ENCODE peak calls at places on chromosomes 4 and X, in eight cellular contexts. One of them, this sample, is unnamed. For H3K4me1, the result is how much of the 10 kb centered on the place peaks cover.

GRCh38 chr4:1793940-1794808 is 1.1 kb downstream of the FGFR3 start:
- DNase-seq in PC-3: no peak
- DNase-seq in fibroblast of lung: no peak
- DNase-seq in mesenchymal stem cell: peak
- DNase-seq in sigmoid colon: no peak
- DNase-seq in K562: no peak
- DNase-seq in cardiac muscle cell: peak
- DNase-seq in body of pancreas: no peak
- DNase-seq in this sample: no peak

GRCh38 chrX:129738466-129739308 is at the start of gene XPNPEP2:
- DNase-seq in PC-3: no peak
- DNase-seq in fibroblast of lung: peak
- DNase-seq in mesenchymal stem cell: no peak
- DNase-seq in sigmoid colon: peak
- DNase-seq in K562: no peak
- DNase-seq in cardiac muscle cell: no peak
- DNase-seq in body of pancreas: no peak
- DNase-seq in this sample: no peak

GRCh38 chrX:70960728-70961127 is 29.8 kb upstream of the SLC7A3 start:
- DNase-seq in PC-3: peak
- DNase-seq in fibroblast of lung: no peak
- DNase-seq in mesenchymal stem cell: no peak
- DNase-seq in sigmoid colon: no peak
- DNase-seq in K562: no peak
- DNase-seq in cardiac muscle cell: no peak
- DNase-seq in body of pancreas: no peak
- DNase-seq in this sample: no peak

GRCh38 chrX:105608745-105609144 is 213.6 kb upstream of the NRK start:
- DNase-seq in PC-3: peak
- DNase-seq in fibroblast of lung: peak
- DNase-seq in mesenchymal stem cell: peak
- DNase-seq in sigmoid colon: no peak
- DNase-seq in K562: no peak
- DNase-seq in cardiac muscle cell: no peak
- DNase-seq in body of pancreas: no peak
- DNase-seq in this sample: no peak

GRCh38 chrX:53481816-53482485 is 47.8 kb upstream of the HSD17B10 start:
- DNase-seq in PC-3: peak
- DNase-seq in fibroblast of lung: peak
- DNase-seq in mesenchymal stem cell: peak
- DNase-seq in sigmoid colon: peak
- DNase-seq in K562: peak
- DNase-seq in cardiac muscle cell: peak
- DNase-seq in body of pancreas: peak
- DNase-seq in this sample: peak

GRCh38 chrX:37755073-37755472 is 24.8 kb upstream of the CYBB start:
- DNase-seq in PC-3: no peak
- DNase-seq in fibroblast of lung: no peak
- DNase-seq in mesenchymal stem cell: no peak
- DNase-seq in sigmoid colon: no peak
- DNase-seq in K562: no peak
- DNase-seq in cardiac muscle cell: no peak
- DNase-seq in body of pancreas: no peak
- DNase-seq in this sample: no peak

GRCh38 chr4:4333265-4333706 is 43.2 kb downstream of the ZBTB49 start:
- DNase-seq in PC-3: peak
- DNase-seq in fibroblast of lung: peak
- DNase-seq in mesenchymal stem cell: peak
- DNase-seq in sigmoid colon: peak
- DNase-seq in K562: no peak
- DNase-seq in cardiac muscle cell: no peak
- DNase-seq in body of pancreas: no peak
- DNase-seq in this sample: no peak

GRCh38 chr4:123114084-123114914 is 191.9 kb upstream of the NUDT6 start:
- DNase-seq in PC-3: no peak
- DNase-seq in fibroblast of lung: no peak
- DNase-seq in mesenchymal stem cell: no peak
- DNase-seq in sigmoid colon: no peak
- DNase-seq in K562: no peak
- DNase-seq in cardiac muscle cell: no peak
- DNase-seq in body of pancreas: no peak
- DNase-seq in this sample: peak

GRCh38 chr4:84031401-84031800 is 467.7 kb downstream of the NKX6-1 start:
- DNase-seq in PC-3: no peak
- DNase-seq in fibroblast of lung: no peak
- DNase-seq in mesenchymal stem cell: no peak
- DNase-seq in sigmoid colon: no peak
- DNase-seq in K562: no peak
- DNase-seq in cardiac muscle cell: no peak
- DNase-seq in body of pancreas: no peak
- DNase-seq in this sample: no peak

GRCh38 chrX:54920610-54921426 is at the start of gene TRO:
- DNase-seq in PC-3: no peak
- DNase-seq in fibroblast of lung: peak
- DNase-seq in mesenchymal stem cell: peak
- DNase-seq in sigmoid colon: no peak
- DNase-seq in K562: no peak
- DNase-seq in cardiac muscle cell: peak
- DNase-seq in body of pancreas: no peak
- DNase-seq in this sample: no peak

GRCh38 chr4:128565565-128566186 is 243.8 kb upstream of the JADE1 start:
- DNase-seq in PC-3: peak
- DNase-seq in fibroblast of lung: peak
- DNase-seq in mesenchymal stem cell: peak
- DNase-seq in sigmoid colon: peak
- DNase-seq in K562: no peak
- DNase-seq in cardiac muscle cell: peak
- DNase-seq in body of pancreas: peak
- DNase-seq in this sample: peak

GRCh38 chrX:44400588-44400987 is 57.1 kb upstream of the EFHC2 start:
- DNase-seq in PC-3: peak
- DNase-seq in fibroblast of lung: peak
- DNase-seq in mesenchymal stem cell: peak
- DNase-seq in sigmoid colon: no peak
- DNase-seq in K562: no peak
- DNase-seq in cardiac muscle cell: no peak
- DNase-seq in body of pancreas: no peak
- DNase-seq in this sample: no peak

GRCh38 chrX:22323541-22323940 is 50.8 kb downstream of the CBLL2 start:
- DNase-seq in PC-3: peak
- DNase-seq in fibroblast of lung: peak
- DNase-seq in mesenchymal stem cell: peak
- DNase-seq in sigmoid colon: no peak
- DNase-seq in K562: no peak
- DNase-seq in cardiac muscle cell: no peak
- DNase-seq in body of pancreas: no peak
- DNase-seq in this sample: no peak

GRCh38 chrX:103464774-103465117 is 54.5 kb downstream of the RAB40A start:
- DNase-seq in PC-3: peak
- DNase-seq in fibroblast of lung: peak
- DNase-seq in mesenchymal stem cell: peak
- DNase-seq in sigmoid colon: peak
- DNase-seq in K562: peak
- DNase-seq in cardiac muscle cell: peak
- DNase-seq in body of pancreas: peak
- DNase-seq in this sample: peak

GRCh38 chrX:151009582-151009981 is 26.4 kb downstream of the HMGB3 start:
- DNase-seq in PC-3: no peak
- DNase-seq in fibroblast of lung: no peak
- DNase-seq in mesenchymal stem cell: no peak
- DNase-seq in sigmoid colon: no peak
- DNase-seq in K562: no peak
- DNase-seq in cardiac muscle cell: no peak
- DNase-seq in body of pancreas: no peak
- DNase-seq in this sample: no peak

GRCh38 chr4:180101348-180102083 is 2141.7 kb upstream of the TENM3 start:
- DNase-seq in PC-3: no peak
- DNase-seq in fibroblast of lung: no peak
- DNase-seq in mesenchymal stem cell: no peak
- DNase-seq in sigmoid colon: no peak
- DNase-seq in K562: no peak
- DNase-seq in cardiac muscle cell: no peak
- DNase-seq in body of pancreas: no peak
- DNase-seq in this sample: no peak

DNA sequence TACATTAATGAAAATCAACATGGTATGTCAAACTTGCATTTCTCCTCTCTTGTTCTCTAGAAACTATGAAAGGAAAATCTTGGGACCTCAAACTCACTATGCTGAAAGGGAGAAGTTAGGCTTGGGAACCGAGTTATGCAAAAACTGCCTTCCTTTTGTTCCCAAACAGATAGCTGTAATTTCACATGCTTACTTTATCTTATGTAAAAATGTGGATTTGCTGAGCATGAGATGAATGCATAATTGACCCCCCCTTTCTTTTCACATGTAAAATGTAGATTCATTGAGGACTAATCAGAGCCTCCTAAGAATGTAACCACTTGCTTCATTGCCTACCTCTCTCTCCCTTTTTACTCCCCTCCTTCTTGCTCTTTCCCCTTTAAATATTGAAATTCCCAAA is 18.1 kb downstream of the TBC1D9 start:
- DNase-seq in PC-3: no peak
- DNase-seq in fibroblast of lung: no peak
- DNase-seq in mesenchymal stem cell: no peak
- DNase-seq in sigmoid colon: no peak
- DNase-seq in K562: no peak
- DNase-seq in cardiac muscle cell: no peak
- DNase-seq in body of pancreas: no peak
- DNase-seq in this sample: no peak
- H3K4me1 ChIP-seq in PC-3: under half
- H3K4me1 ChIP-seq in fibroblast of lung: under half
- H3K4me1 ChIP-seq in mesenchymal stem cell: under half
- H3K4me1 ChIP-seq in sigmoid colon: under half
- H3K4me1 ChIP-seq in K562: under half
- H3K4me1 ChIP-seq in cardiac muscle cell: under half
- H3K4me1 ChIP-seq in body of pancreas: under half
- H3K4me1 ChIP-seq in this sample: under half

GRCh38 chr4:8060632-8061031 is 98.0 kb downstream of the ABLIM2 start:
- DNase-seq in PC-3: no peak
- DNase-seq in fibroblast of lung: no peak
- DNase-seq in mesenchymal stem cell: no peak
- DNase-seq in sigmoid colon: no peak
- DNase-seq in K562: no peak
- DNase-seq in cardiac muscle cell: no peak
- DNase-seq in body of pancreas: no peak
- DNase-seq in this sample: no peak
- H3K4me3 ChIP-seq in PC-3: no peak
- H3K4me3 ChIP-seq in fibroblast of lung: no peak
- H3K4me3 ChIP-seq in mesenchymal stem cell: no peak
- H3K4me3 ChIP-seq in sigmoid colon: no peak
- H3K4me3 ChIP-seq in K562: no peak
- H3K4me3 ChIP-seq in cardiac muscle cell: no peak
- H3K4me3 ChIP-seq in body of pancreas: no peak
- H3K4me3 ChIP-seq in this sample: no peak

GRCh38 chrX:16683007-16683664 is 29.3 kb downstream of the CTPS2 start:
- DNase-seq in PC-3: no peak
- DNase-seq in fibroblast of lung: no peak
- DNase-seq in mesenchymal stem cell: no peak
- DNase-seq in sigmoid colon: no peak
- DNase-seq in K562: no peak
- DNase-seq in cardiac muscle cell: no peak
- DNase-seq in body of pancreas: no peak
- DNase-seq in this sample: no peak
- H3K4me1 ChIP-seq in PC-3: under half
- H3K4me1 ChIP-seq in fibroblast of lung: under half
- H3K4me1 ChIP-seq in mesenchymal stem cell: under half
- H3K4me1 ChIP-seq in sigmoid colon: under half
- H3K4me1 ChIP-seq in K562: under half
- H3K4me1 ChIP-seq in cardiac muscle cell: under half
- H3K4me1 ChIP-seq in body of pancreas: under half
- H3K4me1 ChIP-seq in this sample: under half

GRCh38 chrX:77768787-77769186 is 17.2 kb downstream of the ATRX start:
- DNase-seq in PC-3: no peak
- DNase-seq in fibroblast of lung: no peak
- DNase-seq in mesenchymal stem cell: no peak
- DNase-seq in sigmoid colon: no peak
- DNase-seq in K562: no peak
- DNase-seq in cardiac muscle cell: no peak
- DNase-seq in body of pancreas: no peak
- DNase-seq in this sample: no peak

GRCh38 chrX:77776648-77777047 is 9.4 kb downstream of the ATRX start:
- DNase-seq in PC-3: no peak
- DNase-seq in fibroblast of lung: no peak
- DNase-seq in mesenchymal stem cell: no peak
- DNase-seq in sigmoid colon: no peak
- DNase-seq in K562: no peak
- DNase-seq in cardiac muscle cell: no peak
- DNase-seq in body of pancreas: no peak
- DNase-seq in this sample: no peak

GRCh38 chrX:77771601-77772000 is 14.4 kb downstream of the ATRX start:
- DNase-seq in PC-3: no peak
- DNase-seq in fibroblast of lung: no peak
- DNase-seq in mesenchymal stem cell: no peak
- DNase-seq in sigmoid colon: no peak
- DNase-seq in K562: no peak
- DNase-seq in cardiac muscle cell: no peak
- DNase-seq in body of pancreas: no peak
- DNase-seq in this sample: no peak
- H3K4me3 ChIP-seq in PC-3: no peak
- H3K4me3 ChIP-seq in fibroblast of lung: no peak
- H3K4me3 ChIP-seq in mesenchymal stem cell: no peak
- H3K4me3 ChIP-seq in sigmoid colon: no peak
- H3K4me3 ChIP-seq in K562: no peak
- H3K4me3 ChIP-seq in cardiac muscle cell: no peak
- H3K4me3 ChIP-seq in body of pancreas: no peak
- H3K4me3 ChIP-seq in this sample: no peak

DNA sequence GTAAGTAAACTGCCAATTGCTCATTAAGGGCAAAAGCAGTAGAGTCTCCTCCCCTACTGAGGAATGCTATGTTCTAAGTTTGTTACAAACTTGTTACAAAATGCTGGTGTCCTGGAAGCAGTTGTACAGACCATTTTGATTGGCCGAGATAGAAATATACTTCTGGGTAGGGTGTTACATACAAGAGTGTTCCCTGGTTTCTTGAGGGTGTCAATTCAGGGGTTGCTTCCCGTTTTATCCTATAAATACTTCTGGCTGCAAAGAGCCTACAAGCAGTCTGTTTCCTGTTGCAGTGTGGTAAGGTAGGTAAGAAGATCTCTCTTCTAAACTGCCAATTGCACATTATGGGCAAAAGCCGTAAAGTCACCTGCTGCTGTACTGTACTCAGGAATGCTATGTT is 5.7 kb downstream of the TRPC5OS start:
- DNase-seq in PC-3: no peak
- DNase-seq in fibroblast of lung: no peak
- DNase-seq in mesenchymal stem cell: no peak
- DNase-seq in sigmoid colon: no peak
- DNase-seq in K562: no peak
- DNase-seq in cardiac muscle cell: no peak
- DNase-seq in body of pancreas: no peak
- DNase-seq in this sample: no peak
- H3K4me1 ChIP-seq in PC-3: under half
- H3K4me1 ChIP-seq in fibroblast of lung: under half
- H3K4me1 ChIP-seq in mesenchymal stem cell: under half
- H3K4me1 ChIP-seq in sigmoid colon: under half
- H3K4me1 ChIP-seq in K562: under half
- H3K4me1 ChIP-seq in cardiac muscle cell: under half
- H3K4me1 ChIP-seq in body of pancreas: under half
- H3K4me1 ChIP-seq in this sample: under half

GRCh38 chr4:26787461-26788340 is 72.9 kb upstream of the STIM2 start:
- DNase-seq in PC-3: peak
- DNase-seq in fibroblast of lung: peak
- DNase-seq in mesenchymal stem cell: peak
- DNase-seq in sigmoid colon: no peak
- DNase-seq in K562: peak
- DNase-seq in cardiac muscle cell: peak
- DNase-seq in body of pancreas: peak
- DNase-seq in this sample: peak
- H3K4me3 ChIP-seq in PC-3: peak
- H3K4me3 ChIP-seq in fibroblast of lung: no peak
- H3K4me3 ChIP-seq in mesenchymal stem cell: no peak
- H3K4me3 ChIP-seq in sigmoid colon: no peak
- H3K4me3 ChIP-seq in K562: no peak
- H3K4me3 ChIP-seq in cardiac muscle cell: no peak
- H3K4me3 ChIP-seq in body of pancreas: no peak
- H3K4me3 ChIP-seq in this sample: no peak

This sample was measured in Caco-2.